ENCODE peak calls at places on chromosome 9, in eight cellular contexts. R is fibroblast of lung, Y is kidney, Q is endodermal cell, P is body of pancreas, E is A549, I is uterus, X is brain microvascular endothelial cell. S is an unnamed sample.

GRCh38 chr9:106954562-106954961 is 91.6 kb downstream of the ZNF462 start:
- DNase-seq in Y (no peak), P (no peak), E (no peak), I (no peak), X (no peak), R (no peak), Q (no peak), S (no peak)

GRCh38 chr9:97480174-97480573 is 21.3 kb upstream of the TMOD1 start:
- DNase-seq in Q (no peak), X (no peak), R (no peak), P (no peak), E (no peak), I (no peak), Y (no peak), S (no peak)

GRCh38 chr9:7982907-7983306 is 183.3 kb upstream of the DMAC1 start:
- DNase-seq in I (no peak), P (no peak), R (no peak), E (no peak), X (no peak), Y (no peak), Q (no peak), S (no peak)

GRCh38 chr9:135304886-135305285 is 174.7 kb upstream of the PPP1R26 start:
- DNase-seq in X (no peak), E (no peak), I (no peak), P (no peak), Y (no peak), Q (no peak), R (no peak), S (no peak)

GRCh38 chr9:8857330-8858249 is 1058.0 kb upstream of the DMAC1 start:
- DNase-seq in Q (peak; percentile 86), I (peak; percentile 70), R (peak; percentile 52), E (no peak), P (peak; percentile 36), X (no peak), Y (peak; percentile 88), S (no peak)

GRCh38 chr9:89807682-89808075 is 202.9 kb downstream of the GADD45G start:
- DNase-seq in R (no peak), Q (peak; percentile 30), X (no peak), P (no peak), E (no peak), Y (no peak), I (no peak), S (no peak)

GRCh38 chr9:92917176-92917800 is 30.0 kb upstream of the FGD3 start:
- DNase-seq in P (peak; percentile 18), Q (no peak), Y (no peak), E (no peak), I (no peak), X (no peak), R (no peak), S (no peak)

GRCh38 chr9:124040935-124041816 is 29.6 kb downstream of the LHX2 start:
- DNase-seq in Y (no peak), I (peak; percentile 24), Q (peak; percentile 88), E (peak; percentile 82), X (no peak), P (peak; percentile 22), R (no peak), S (peak; percentile 70)

GRCh38 chr9:95732803-95733686 is 142.4 kb upstream of the ERCC6L2 start:
- DNase-seq in Q (no peak), I (no peak), E (no peak), P (no peak), Y (no peak), X (no peak), R (no peak), S (no peak)

GRCh38 chr9:31674264-31674663 is 710.2 kb upstream of the ACO1 start:
- DNase-seq in P (no peak), R (peak; percentile 20), Y (no peak), I (no peak), Q (no peak), X (no peak), E (no peak), S (no peak)

GRCh38 chr9:16925426-16925825 is 55.0 kb upstream of the BNC2 start:
- DNase-seq in R (peak; percentile 24), P (no peak), X (peak; percentile 32), I (no peak), Q (no peak), E (no peak), Y (no peak), S (no peak)

GRCh38 chr9:108664309-108665255 is 191.2 kb downstream of the ACTL7B start:
- DNase-seq in P (no peak), Q (no peak), Y (no peak), X (no peak), E (no peak), I (no peak), R (no peak), S (no peak)

GRCh38 chr9:27160636-27161035 is 51.6 kb downstream of the TEK start:
- DNase-seq in R (no peak), I (no peak), Y (no peak), X (no peak), Q (no peak), E (no peak), P (no peak), S (no peak)

GRCh38 chr9:113360242-113360842 is 11.0 kb downstream of the BSPRY start:
- DNase-seq in X (no peak), Y (no peak), P (no peak), E (no peak), R (no peak), Q (no peak), I (no peak), S (peak; percentile 15)

GRCh38 chr9:127423591-127423933 is 620 bp upstream of the ZNF79 start:
- DNase-seq in Y (no peak), I (no peak), Q (no peak), E (no peak), R (no peak), X (no peak), P (no peak), S (no peak)

GRCh38 chr9:110601098-110601497 is 21.6 kb upstream of the SVEP1 start:
- DNase-seq in E (no peak), P (no peak), X (no peak), Q (peak; percentile 63), R (no peak), Y (no peak), I (no peak), S (no peak)

GRCh38 chr9:124758691-124759090 is 12.4 kb downstream of the NR6A1 start:
- DNase-seq in E (no peak), P (no peak), Q (no peak), R (no peak), I (no peak), Y (no peak), X (no peak), S (no peak)

GRCh38 chr9:122754825-122755224 is 12.7 kb downstream of the OR1L6 start:
- DNase-seq in P (no peak), Q (no peak), I (no peak), R (no peak), X (no peak), E (no peak), Y (no peak), S (no peak)

GRCh38 chr9:19946446-19947109 is 157.7 kb upstream of the SLC24A2 start:
- DNase-seq in I (no peak), R (peak; percentile 36), Q (peak; percentile 56), P (no peak), X (no peak), Y (no peak), E (no peak), S (no peak)

GRCh38 chr9:93960971-93961841 is 6.1 kb upstream of the BARX1 start:
- DNase-seq in Q (peak; percentile 53), P (no peak), I (no peak), R (no peak), X (no peak), Y (no peak), E (no peak), S (no peak)

GRCh38 chr9:74804018-74804385 is 83.7 kb downstream of the TRPM6 start:
- DNase-seq in X (no peak), Y (no peak), I (no peak), P (no peak), E (peak; percentile 11), R (peak; percentile 7), Q (no peak), S (no peak)

GRCh38 chr9:99577351-99577750 is 244.3 kb upstream of the NR4A3 start:
- DNase-seq in I (no peak), R (no peak), X (no peak), P (no peak), Q (no peak), E (no peak), Y (no peak), S (no peak)

GRCh38 chr9:99578666-99579065 is 243.0 kb upstream of the NR4A3 start:
- DNase-seq in Q (no peak), Y (no peak), I (no peak), E (no peak), R (no peak), X (no peak), P (no peak), S (no peak)

GRCh38 chr9:99576830-99577229 is 244.9 kb upstream of the NR4A3 start:
- DNase-seq in E (no peak), R (no peak), X (no peak), Y (no peak), P (no peak), I (no peak), Q (no peak), S (no peak)

GRCh38 chr9:99573883-99574282 is 247.8 kb upstream of the NR4A3 start:
- DNase-seq in Q (no peak), E (no peak), R (no peak), Y (no peak), I (no peak), P (no peak), X (no peak), S (no peak)

DNA sequence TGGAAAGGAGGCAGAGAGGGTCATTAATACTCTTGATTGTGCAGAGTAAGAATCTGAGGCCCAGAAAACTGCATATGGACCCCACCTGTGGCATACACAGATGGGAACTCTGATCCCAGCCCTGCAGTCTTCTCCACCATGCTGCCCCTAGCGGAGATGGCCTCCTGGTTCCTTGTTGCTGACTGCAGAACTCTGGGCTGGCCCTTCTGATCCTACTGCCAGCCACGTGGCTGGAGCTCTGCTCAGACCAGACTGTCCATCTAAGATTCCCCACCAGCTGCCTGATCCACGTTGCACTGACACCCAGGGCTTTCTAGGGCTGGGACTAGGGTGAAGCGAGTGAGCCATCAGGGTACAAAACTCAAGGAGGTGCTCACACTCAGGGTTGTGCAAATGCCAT is 245.7 kb upstream of the NR4A3 start:
- DNase-seq in R (no peak), Q (peak; percentile 74), I (no peak), X (no peak), E (no peak), Y (no peak), P (no peak), S (no peak)
- TF ChIP-seq CTCF in R (no peak), Q (peak; percentile 46), I (no peak), X (no peak), E (no peak), Y (no peak), P (no peak), S (no peak)

GRCh38 chr9:33311953-33312352 is 21.6 kb downstream of the NFX1 start:
- DNase-seq in E (no peak), R (peak; percentile 27), Y (no peak), I (no peak), P (no peak), X (peak; percentile 15), Q (no peak), S (no peak)
- H3K27ac ChIP-seq in E (no peak overlapping the region), R (no peak overlapping the region), Y (no peak overlapping the region), I (no peak overlapping the region), P (no peak overlapping the region), X (no peak overlapping the region), Q (no peak overlapping the region), S (no peak overlapping the region)

GRCh38 chr9:37752646-37753488 is 738 bp upstream of the TRMT10B start:
- DNase-seq in Q (no peak), I (no peak), X (no peak), R (no peak), Y (no peak), E (no peak), P (no peak), S (no peak)
- H3K4me3 ChIP-seq in Q (peak overlapping the region; percentile 89), I (peak overlapping the region; percentile 97), X (peak overlapping the region; percentile 80), R (peak overlapping the region; percentile 82), Y (peak overlapping the region; percentile 97), E (peak overlapping the region; percentile 85), P (no peak overlapping the region), S (peak overlapping the region; percentile 93)

GRCh38 chr9:1709347-1709746 is 305.8 kb upstream of the SMARCA2 start:
- DNase-seq in R (no peak), E (no peak), Y (no peak), X (no peak), I (no peak), P (no peak), Q (no peak), S (no peak)
- TF ChIP-seq CTCF in R (no peak), E (peak; percentile 7), Y (no peak), X (no peak), I (no peak), P (no peak), Q (peak; percentile 73), S (no peak)